ENCODE peak calls at places on chromosomes 12 and 14, in five cellular contexts. P is activated naive CD4-positive, alpha-beta T cell; Y is M059J; S is lung; M is caudate nucleus. U is an unnamed sample.

GRCh38 chr14:67392728-67393314 is 19.1 kb downstream of the PLEK2 start:
- DNase-seq in P (no peak), Y (no peak), S (no peak), M (no peak), U (no peak)

GRCh38 chr12:129844662-129845061 is 59.2 kb downstream of the TMEM132D start:
- DNase-seq in P (no peak), Y (no peak), S (no peak), M (no peak), U (no peak)

GRCh38 chr14:32709072-32709471 is 229.6 kb upstream of the NPAS3 start:
- DNase-seq in P (no peak), Y (peak), S (no peak), M (no peak), U (peak)

GRCh38 chr14:20679907-20680306 is 4.5 kb upstream of the RNASE4 start:
- DNase-seq in P (no peak), Y (peak), S (peak), M (no peak), U (peak)

GRCh38 chr14:91225025-91225424 is 19.5 kb downstream of the GPR68 start:
- DNase-seq in P (no peak), Y (no peak), S (no peak), M (no peak), U (no peak)

GRCh38 chr14:47392351-47392750 is 283.1 kb downstream of the MDGA2 start:
- DNase-seq in P (no peak), Y (no peak), S (no peak), M (no peak), U (no peak)

GRCh38 chr14:92348154-92348553 is 25.2 kb downstream of the SLC24A4 start:
- DNase-seq in P (no peak), Y (no peak), S (no peak), M (no peak), U (no peak)

GRCh38 chr12:42145552-42146215 is 1.0 kb upstream of the GXYLT1 start:
- DNase-seq in P (no peak), Y (no peak), S (no peak), M (no peak), U (no peak)

GRCh38 chr12:111428728-111429175 is 23.0 kb downstream of the SH2B3 start:
- DNase-seq in P (no peak), Y (no peak), S (peak), M (no peak), U (peak)

GRCh38 chr12:57173089-57173488 is 25.7 kb upstream of the LRP1-AS start:
- DNase-seq in P (no peak), Y (no peak), S (no peak), M (no peak), U (no peak)

GRCh38 chr12:50924439-50925341 is 27.7 kb upstream of the HIGD1C start:
- DNase-seq in P (no peak), Y (peak), S (peak), M (no peak), U (peak)

U was measured in hippocampal formation.